ENCODE peak calls at places on chromosomes 2 and 18, in ten cellular contexts. F, K, P, D, M, T, X, J, B and V are unnamed samples.
A peak's percentile ranks its signal among the peaks of the same experiment; 100 is the strongest.

GRCh38 chr2:19802088-19802806 is 99.5 kb downstream of the TTC32 start:
- DNase-seq in M (no peak), B (no peak), P (no peak), J (no peak), T (no peak), K (no peak), D (no peak), X (no peak), F (peak; percentile 50), V (no peak)

GRCh38 chr2:624096-624495 is 53.1 kb downstream of the TMEM18 start:
- DNase-seq in F (no peak), B (no peak), D (no peak), M (no peak), P (no peak), J (no peak), K (no peak), T (no peak), X (no peak), V (peak; percentile 30)

GRCh38 chr2:121076885-121077549 is 208.0 kb downstream of the TFCP2L1 start:
- DNase-seq in D (peak; percentile 68), K (peak; percentile 63), P (peak; percentile 5), T (peak; percentile 71), M (peak; percentile 78), F (peak; percentile 28), J (peak; percentile 46), B (peak; percentile 81), X (peak; percentile 65), V (peak; percentile 76)

GRCh38 chr2:102238039-102238756 is 51.4 kb downstream of the IL1RL2 start:
- DNase-seq in T (no peak), J (no peak), K (no peak), F (peak; percentile 83), D (no peak), X (no peak), P (no peak), B (no peak), M (no peak), V (no peak)

GRCh38 chr2:241315183-241315878 is at the start of gene HDLBP:
- DNase-seq in T (peak; percentile 99), D (peak; percentile 99), F (peak; percentile 99), J (peak; percentile 100), X (peak; percentile 100), P (peak; percentile 100), M (peak; percentile 100), K (peak; percentile 99), B (peak; percentile 100), V (peak; percentile 99)

GRCh38 chr2:231227309-231228162 is 29.1 kb downstream of the ARMC9 start:
- DNase-seq in J (peak; percentile 4), K (peak; percentile 84), F (peak; percentile 79), D (peak; percentile 72), M (peak; percentile 78), B (peak; percentile 88), P (peak; percentile 6), X (no peak), T (peak; percentile 82), V (peak; percentile 73)

GRCh38 chr2:128456281-128456680 is 137.6 kb upstream of the HS6ST1 start:
- DNase-seq in P (no peak), X (no peak), D (no peak), J (no peak), M (no peak), K (no peak), B (no peak), T (no peak), F (no peak), V (no peak)

GRCh38 chr18:74476154-74476553 is 19.0 kb upstream of the DIPK1C start:
- DNase-seq in J (no peak), P (no peak), X (peak; percentile 42), M (no peak), K (no peak), T (peak; percentile 62), B (peak; percentile 61), D (no peak), F (peak; percentile 8), V (no peak)

GRCh38 chr2:46003912-46004473 is 293.2 kb upstream of the EPAS1 start:
- DNase-seq in J (no peak), M (no peak), K (no peak), T (no peak), P (no peak), F (peak; percentile 80), B (no peak), D (no peak), X (no peak), V (no peak)

GRCh38 chr2:221310720-221311119 is 261.4 kb downstream of the EPHA4 start:
- DNase-seq in J (no peak), K (no peak), F (no peak), M (no peak), P (no peak), T (peak; percentile 48), D (peak; percentile 25), X (no peak), B (no peak), V (no peak)

GRCh38 chr2:208415897-208416296 is 9.3 kb downstream of the PTH2R start:
- DNase-seq in T (no peak), K (no peak), J (no peak), D (no peak), M (no peak), B (no peak), F (no peak), X (no peak), P (no peak), V (no peak)

GRCh38 chr2:227862227-227862740 is 9.1 kb upstream of the DAW1 start:
- DNase-seq in M (peak; percentile 63), B (peak; percentile 62), J (no peak), P (peak; percentile 23), F (peak; percentile 64), K (peak; percentile 42), X (no peak), T (peak; percentile 67), D (peak; percentile 59), V (peak; percentile 36)

GRCh38 chr2:64650257-64650656 is 3.5 kb downstream of the SERTAD2 start:
- DNase-seq in M (no peak), J (no peak), K (no peak), T (no peak), X (no peak), P (no peak), F (no peak), B (no peak), D (no peak), V (no peak)
- H3K4me3 ChIP-seq in M (no peak overlapping the region), J (no peak overlapping the region), K (peak overlapping the region; percentile 93), T (no peak overlapping the region), X (no peak overlapping the region), P (no peak overlapping the region), F (no peak overlapping the region), B (no peak overlapping the region), D (no peak overlapping the region), V (no peak overlapping the region)

GRCh38 chr18:46678785-46679404 is 21.9 kb upstream of the LOXHD1 start:
- DNase-seq in J (no peak), B (no peak), X (no peak), P (no peak), D (no peak), T (no peak), K (no peak), M (no peak), F (no peak), V (no peak)

GRCh38 chr18:46679846-46680598 is 23.0 kb upstream of the LOXHD1 start:
- DNase-seq in X (no peak), P (no peak), M (no peak), K (no peak), D (no peak), F (no peak), T (no peak), J (no peak), B (no peak), V (peak; percentile 71)

GRCh38 chr18:46677609-46678470 is 20.8 kb upstream of the LOXHD1 start:
- DNase-seq in K (no peak), T (peak; percentile 12), X (no peak), D (no peak), M (no peak), J (no peak), P (no peak), B (no peak), F (no peak), V (no peak)

GRCh38 chr18:46683252-46683651 is 26.2 kb upstream of the LOXHD1 start:
- DNase-seq in K (no peak), T (no peak), X (no peak), P (no peak), J (no peak), M (no peak), F (no peak), B (no peak), D (no peak), V (no peak)

GRCh38 chr18:46680784-46681695 is 24.0 kb upstream of the LOXHD1 start:
- DNase-seq in F (no peak), X (no peak), K (peak; percentile 76), P (no peak), T (no peak), B (no peak), J (no peak), M (no peak), D (no peak), V (no peak)
- H3K4me1 ChIP-seq in F (no peaks in the 10 kb centered on the region), X (no peaks in the 10 kb centered on the region), K (peaks cover 61% of the 10 kb centered on the region), P (no peaks in the 10 kb centered on the region), T (no peaks in the 10 kb centered on the region), B (no peaks in the 10 kb centered on the region), J (no peaks in the 10 kb centered on the region), M (no peaks in the 10 kb centered on the region), D (peaks cover 8% of the 10 kb centered on the region), V (no peaks in the 10 kb centered on the region)

GRCh38 chr2:44533508-44533907 is 171.8 kb downstream of the CAMKMT start:
- DNase-seq in T (no peak), X (no peak), D (no peak), M (no peak), J (no peak), K (no peak), B (no peak), F (no peak), P (no peak), V (no peak)

GRCh38 chr2:44531289-44531688 is 169.5 kb downstream of the CAMKMT start:
- DNase-seq in D (no peak), K (no peak), F (no peak), M (no peak), T (no peak), B (no peak), J (no peak), P (no peak), X (no peak), V (no peak)

GRCh38 chr2:44537264-44537663 is 175.5 kb downstream of the CAMKMT start:
- DNase-seq in J (no peak), P (no peak), K (peak; percentile 3), X (no peak), B (no peak), M (no peak), D (no peak), F (no peak), T (no peak), V (no peak)

GRCh38 chr2:44532031-44532430 is 170.3 kb downstream of the CAMKMT start:
- DNase-seq in B (no peak), M (no peak), D (no peak), X (no peak), F (no peak), P (no peak), T (no peak), J (no peak), K (no peak), V (no peak)

GRCh38 chr2:44535376-44535775 is 173.6 kb downstream of the CAMKMT start:
- DNase-seq in B (no peak), X (no peak), D (no peak), P (no peak), F (no peak), M (no peak), T (no peak), K (no peak), J (no peak), V (no peak)
- H3K4me3 ChIP-seq in B (no peak overlapping the region), X (no peak overlapping the region), D (no peak overlapping the region), P (no peak overlapping the region), F (no peak overlapping the region), M (no peak overlapping the region), T (no peak overlapping the region), K (no peak overlapping the region), J (no peak overlapping the region), V (no peak overlapping the region)

GRCh38 chr2:235496239-235496621 is 2.4 kb downstream of the AGAP1 start:
- DNase-seq in T (no peak), X (no peak), P (no peak), M (no peak), K (no peak), D (no peak), B (no peak), F (peak; percentile 62), J (no peak), V (no peak)
- H3K4me1 ChIP-seq in T (peaks cover 22% of the 10 kb centered on the region), X (peaks cover 8% of the 10 kb centered on the region), P (no peaks in the 10 kb centered on the region), M (peaks cover 4% of the 10 kb centered on the region), K (no peaks in the 10 kb centered on the region), D (peaks cover 17% of the 10 kb centered on the region), B (peaks cover 26% of the 10 kb centered on the region), F (peaks cover 13% of the 10 kb centered on the region), J (peaks cover 9% of the 10 kb centered on the region), V (peaks cover 33% of the 10 kb centered on the region)